ENCODE peak calls at places on chromosomes 16 and 17, in eight cellular contexts. J, T, R, U, B, M, G and K are unnamed samples. For H3K4me1, the result is how much of the 10 kb centered on the place peaks cover.

GRCh38 chr16:5874899-5875298 is 777.3 kb upstream of the EEF2KMT start:
- DNase-seq in R (no peak), J (no peak), B (no peak), T (no peak), G (no peak), U (no peak), M (no peak), K (no peak)

GRCh38 chr16:24318670-24319069 is 62.5 kb downstream of the CACNG3 start:
- DNase-seq in M (no peak), G (no peak), R (no peak), T (no peak), U (no peak), B (no peak), J (no peak), K (no peak)

GRCh38 chr17:78398390-78398789 is 19.9 kb downstream of the PGS1 start:
- DNase-seq in M (no peak), T (no peak), G (no peak), R (no peak), U (no peak), J (no peak), B (no peak), K (no peak)

GRCh38 chr17:44121997-44122824 is 1.2 kb downstream of the HDAC5 start:
- DNase-seq in G (no peak), B (no peak), R (no peak), J (no peak), M (no peak), T (no peak), U (no peak), K (no peak)

GRCh38 chr17:50090971-50091950 is 3.9 kb upstream of the PDK2 start:
- DNase-seq in R (no peak), U (no peak), M (no peak), T (no peak), B (no peak), J (no peak), G (no peak), K (no peak)

GRCh38 chr17:83133302-83134121 is 54.1 kb downstream of the METRNL start:
- DNase-seq in R (no peak), B (peak), J (no peak), G (no peak), T (no peak), U (no peak), M (no peak), K (no peak)

GRCh38 chr17:78895322-78895721 is 7.7 kb downstream of the CEP295NL start:
- DNase-seq in J (no peak), M (no peak), T (no peak), G (no peak), U (no peak), B (no peak), R (no peak), K (no peak)

GRCh38 chr16:30185683-30186421 is 2.5 kb downstream of the CORO1A start:
- DNase-seq in U (peak), B (peak), J (peak), G (no peak), R (no peak), M (no peak), T (no peak), K (no peak)

GRCh38 chr16:56193951-56194726 is 2.9 kb downstream of the GNAO1 start:
- DNase-seq in B (peak), R (peak), M (peak), T (no peak), J (peak), G (peak), U (peak), K (peak)

GRCh38 chr17:77735051-77735340 is 223.5 kb upstream of the TNRC6C start:
- DNase-seq in U (no peak), T (no peak), B (no peak), M (no peak), R (no peak), J (no peak), G (no peak), K (no peak)

GRCh38 chr17:57924677-57925076 is 30.5 kb downstream of the CUEDC1 start:
- DNase-seq in M (no peak), B (no peak), T (no peak), R (no peak), U (no peak), G (no peak), J (no peak), K (no peak)

GRCh38 chr16:23579371-23579770 is 16.7 kb downstream of the NDUFAB1 start:
- DNase-seq in R (no peak), B (no peak), G (no peak), U (no peak), M (no peak), T (no peak), J (no peak), K (no peak)

GRCh38 chr16:24497405-24497804 is 42.0 kb upstream of the RBBP6 start:
- DNase-seq in B (no peak), G (no peak), J (no peak), M (no peak), U (no peak), R (no peak), T (no peak), K (no peak)

GRCh38 chr17:19305761-19306159 is 56.8 kb downstream of the B9D1 start:
- DNase-seq in M (no peak), G (no peak), J (no peak), U (peak), T (no peak), B (no peak), R (no peak), K (no peak)

GRCh38 chr16:55081622-55082593 is 151.2 kb downstream of the IRX5 start:
- DNase-seq in R (no peak), U (no peak), G (no peak), T (no peak), J (no peak), M (no peak), B (no peak), K (no peak)

GRCh38 chr16:55036371-55036821 is 105.7 kb downstream of the IRX5 start:
- DNase-seq in G (no peak), J (no peak), M (no peak), R (no peak), U (no peak), B (no peak), T (no peak), K (no peak)

GRCh38 chr16:81432899-81433560 is 11.6 kb upstream of the CMIP start:
- DNase-seq in J (no peak), R (no peak), M (no peak), B (no peak), G (no peak), T (no peak), U (peak), K (no peak)

GRCh38 chr17:66662496-66662895 is 172.4 kb upstream of the CACNG5 start:
- DNase-seq in T (no peak), J (no peak), R (no peak), M (no peak), G (no peak), U (no peak), B (no peak), K (no peak)

GRCh38 chr17:31674717-31675349 is 184.2 kb downstream of the COPRS start:
- DNase-seq in T (no peak), U (no peak), B (no peak), J (no peak), M (no peak), R (peak), G (no peak), K (no peak)

GRCh38 chr16:82995927-82996441 is 369.2 kb downstream of the CDH13 start:
- DNase-seq in G (no peak), R (peak), U (no peak), T (no peak), M (no peak), B (no peak), J (no peak), K (no peak)

GRCh38 chr16:29820730-29821662 is 734 bp downstream of the MVP start:
- DNase-seq in J (peak), T (no peak), G (no peak), R (no peak), B (peak), M (peak), U (no peak), K (no peak)

GRCh38 chr17:79547586-79547985 is 63.3 kb downstream of the RBFOX3 start:
- DNase-seq in M (no peak), J (no peak), T (no peak), U (no peak), B (no peak), R (no peak), G (no peak), K (no peak)

GRCh38 chr16:51834131-51834530 is 683.1 kb upstream of the SALL1 start:
- DNase-seq in T (no peak), R (peak), M (no peak), G (no peak), B (no peak), U (no peak), J (no peak), K (no peak)

GRCh38 chr17:78672880-78673371 is 95.7 kb upstream of the DNAH17 start:
- DNase-seq in T (no peak), U (no peak), R (peak), J (no peak), G (no peak), M (no peak), B (no peak), K (no peak)

GRCh38 chr16:23552171-23552570 is 5.0 kb downstream of the EARS2 start:
- DNase-seq in M (no peak), U (no peak), R (no peak), G (no peak), B (no peak), T (no peak), J (no peak), K (no peak)

GRCh38 chr17:53472586-53472985 is 350.1 kb upstream of the KIF2B start:
- DNase-seq in J (no peak), T (no peak), U (no peak), G (no peak), B (no peak), R (peak), M (no peak), K (no peak)

GRCh38 chr16:62424206-62424605 is 388.0 kb upstream of the CDH8 start:
- DNase-seq in J (no peak), M (no peak), G (no peak), U (no peak), B (no peak), T (no peak), R (no peak), K (no peak)

DNA sequence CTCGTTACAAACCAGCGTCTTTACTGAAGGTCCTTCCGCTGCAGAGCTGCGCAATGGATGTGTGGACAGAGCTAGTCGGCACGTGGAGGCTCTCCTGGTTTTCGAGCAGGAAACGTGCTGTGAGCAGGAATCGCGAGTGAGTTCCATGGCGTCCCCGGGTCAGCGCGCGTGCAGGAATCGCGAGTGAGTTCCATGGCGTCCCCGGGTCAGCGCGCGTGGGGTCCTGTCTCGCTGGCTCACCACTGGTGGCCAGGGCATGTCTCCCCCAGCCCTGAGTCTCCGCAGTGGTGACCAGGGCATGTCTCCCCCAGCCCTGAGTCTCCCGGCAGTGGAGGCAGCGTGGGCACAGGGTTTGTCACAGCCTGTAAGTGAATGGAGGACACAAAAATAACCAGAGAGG is 62.7 kb downstream of the KLHDC4 start:
- DNase-seq in T (no peak), R (no peak), U (no peak), B (no peak), J (no peak), G (no peak), M (no peak), K (no peak)
- H3K4me1 ChIP-seq in T (under half), R (under half), U (half or more), B (under half), J (under half), G (under half), M (under half), K (under half)

GRCh38 chr16:22188595-22189442 is 17.3 kb upstream of the EEF2K start:
- DNase-seq in B (no peak), T (no peak), G (peak), M (peak), U (peak), J (peak), R (peak), K (peak)
- H3K4me3 ChIP-seq in B (no peak), T (no peak), G (no peak), M (no peak), U (peak), J (peak), R (no peak), K (peak)

GRCh38 chr16:53121043-53121442 is 66.3 kb downstream of the CHD9 start:
- DNase-seq in J (no peak), U (no peak), M (no peak), B (no peak), T (no peak), R (no peak), G (no peak), K (no peak)
- TF ChIP-seq CTCF in J (no peak), U (no peak), M (no peak), B (no peak), T (no peak), R (no peak), G (no peak), K (no peak)

GRCh38 chr17:80796430-80796861 is 195.2 kb upstream of the CHMP6 start:
- DNase-seq in R (peak), U (no peak), J (no peak), M (no peak), B (no peak), G (no peak), T (no peak), K (no peak)
- H3K4me1 ChIP-seq in R (under half), U (under half), J (under half), M (under half), B (under half), G (under half), T (under half), K (under half)

DNA sequence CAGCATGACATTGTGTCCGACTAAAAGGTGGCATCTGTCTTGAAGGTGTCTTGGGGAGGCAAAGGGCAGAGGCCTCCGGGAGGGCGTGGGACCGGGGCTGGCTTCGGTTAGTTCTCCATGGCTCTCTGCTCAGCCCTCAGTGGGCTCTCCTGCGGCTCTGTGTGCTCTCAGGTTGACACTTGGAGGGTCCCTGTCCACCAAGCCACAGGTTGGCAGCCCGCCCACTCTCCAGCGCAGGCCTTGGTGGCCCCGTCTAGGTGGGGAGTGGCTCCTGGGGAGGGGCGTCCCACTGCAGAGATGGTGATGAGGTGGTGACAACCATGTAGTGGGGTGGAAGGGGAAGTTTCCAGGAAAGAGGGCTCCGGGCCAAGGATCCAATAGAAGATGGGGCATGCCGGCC is 31.6 kb downstream of the ADGRG5 start:
- DNase-seq in U (no peak), R (no peak), J (no peak), M (no peak), G (no peak), T (no peak), B (no peak), K (no peak)
- H3K4me3 ChIP-seq in U (no peak), R (no peak), J (no peak), M (no peak), G (no peak), T (no peak), B (no peak), K (no peak)

GRCh38 chr17:47741793-47742145 is 8.7 kb downstream of the TBX21 start:
- DNase-seq in U (no peak), G (no peak), B (no peak), R (no peak), T (no peak), M (no peak), J (no peak), K (no peak)

GRCh38 chr17:47744168-47745036 is 11.4 kb downstream of the TBX21 start:
- DNase-seq in U (no peak), G (no peak), B (no peak), R (no peak), J (no peak), T (no peak), M (no peak), K (no peak)

GRCh38 chr17:47745037-47745380 is 12.0 kb downstream of the TBX21 start:
- DNase-seq in T (no peak), R (no peak), J (no peak), U (no peak), G (no peak), M (no peak), B (no peak), K (no peak)

GRCh38 chr17:47741109-47741792 is 8.2 kb downstream of the TBX21 start:
- DNase-seq in B (no peak), M (no peak), R (no peak), G (no peak), J (no peak), U (no peak), T (no peak), K (no peak)

DNA sequence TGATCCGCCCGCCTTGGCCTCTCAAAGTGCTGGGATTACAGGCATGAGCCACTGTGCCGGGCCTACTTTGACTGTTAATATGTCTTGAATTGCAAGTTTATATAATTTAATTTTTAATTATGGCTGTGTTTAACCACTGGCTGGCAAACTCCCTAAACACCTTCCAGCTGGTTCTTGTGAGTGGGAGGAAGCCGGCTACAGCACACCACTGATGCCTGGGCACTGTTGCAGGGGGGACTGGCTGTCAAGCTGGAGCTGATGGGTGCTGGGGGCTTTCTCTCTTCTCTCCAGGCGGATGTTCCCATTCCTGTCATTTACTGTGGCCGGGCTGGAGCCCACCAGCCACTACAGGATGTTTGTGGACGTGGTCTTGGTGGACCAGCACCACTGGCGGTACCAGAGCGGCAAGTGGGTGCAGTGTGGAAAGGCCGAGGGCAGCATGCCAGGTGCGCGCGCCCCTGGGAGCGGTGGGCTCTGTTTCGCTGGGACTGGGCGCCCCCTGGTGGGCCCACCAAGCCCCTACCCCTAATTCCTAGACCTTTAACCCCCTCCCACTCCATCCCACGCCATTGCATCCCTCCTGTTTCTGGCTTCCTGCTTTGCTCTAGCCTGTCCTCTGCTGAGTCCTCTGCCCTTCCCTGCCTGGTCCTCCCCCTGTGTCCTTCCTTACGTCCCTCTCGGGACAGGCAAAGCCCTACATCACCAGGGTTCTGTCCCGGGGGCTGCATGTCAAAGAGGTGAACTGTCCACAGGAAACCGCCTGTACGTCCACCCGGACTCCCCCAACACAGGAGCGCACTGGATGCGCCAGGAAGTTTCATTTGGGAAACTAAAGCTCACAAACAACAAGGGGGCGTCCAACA is 9.5 kb downstream of the TBX21 start:
- DNase-seq in T (no peak), M (no peak), B (no peak), U (peak), G (no peak), R (no peak), J (peak), K (peak)
- TF ChIP-seq CTCF in T (no peak), M (peak), B (no peak), U (peak), G (no peak), R (no peak), J (peak), K (peak)

GRCh38 chr17:40450175-40450574 is 6.9 kb downstream of the IGFBP4 start:
- DNase-seq in R (peak), B (no peak), U (peak), T (no peak), J (no peak), G (no peak), M (peak), K (peak)

GRCh38 chr17:40453881-40454630 is 10.8 kb downstream of the IGFBP4 start:
- DNase-seq in R (peak), B (no peak), M (no peak), J (no peak), T (no peak), U (no peak), G (no peak), K (no peak)

GRCh38 chr17:40452074-40452787 is 9.0 kb downstream of the IGFBP4 start:
- DNase-seq in T (no peak), M (no peak), J (no peak), B (no peak), G (no peak), R (peak), U (no peak), K (peak)

GRCh38 chr17:40451420-40451819 is 8.2 kb downstream of the IGFBP4 start:
- DNase-seq in U (no peak), T (peak), R (peak), J (no peak), G (peak), M (no peak), B (no peak), K (peak)

DNA sequence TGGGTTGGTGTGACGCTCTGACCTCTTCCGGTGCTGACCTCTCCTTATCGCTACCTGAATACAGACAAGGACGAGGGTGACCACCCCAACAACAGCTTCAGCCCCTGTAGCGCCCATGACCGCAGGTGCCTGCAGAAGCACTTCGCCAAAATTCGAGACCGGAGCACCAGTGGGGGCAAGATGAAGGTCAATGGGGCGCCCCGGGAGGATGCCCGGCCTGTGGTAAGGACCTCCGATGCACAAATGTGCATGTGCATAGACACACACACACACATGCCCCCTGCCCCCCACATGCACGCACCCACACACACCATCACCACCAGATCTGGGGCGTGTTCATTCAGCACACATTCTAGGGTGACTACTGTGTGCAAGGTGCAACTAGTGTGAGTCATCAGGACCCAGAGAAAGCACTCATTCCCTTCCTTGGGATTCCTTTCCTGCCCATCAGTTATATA is 9.7 kb downstream of the IGFBP4 start:
- DNase-seq in G (no peak), U (no peak), R (peak), J (no peak), B (no peak), M (no peak), T (no peak), K (no peak)
- H3K4me1 ChIP-seq in G (half or more), U (under half), R (half or more), J (under half), B (under half), M (half or more), T (under half), K (under half)

DNA sequence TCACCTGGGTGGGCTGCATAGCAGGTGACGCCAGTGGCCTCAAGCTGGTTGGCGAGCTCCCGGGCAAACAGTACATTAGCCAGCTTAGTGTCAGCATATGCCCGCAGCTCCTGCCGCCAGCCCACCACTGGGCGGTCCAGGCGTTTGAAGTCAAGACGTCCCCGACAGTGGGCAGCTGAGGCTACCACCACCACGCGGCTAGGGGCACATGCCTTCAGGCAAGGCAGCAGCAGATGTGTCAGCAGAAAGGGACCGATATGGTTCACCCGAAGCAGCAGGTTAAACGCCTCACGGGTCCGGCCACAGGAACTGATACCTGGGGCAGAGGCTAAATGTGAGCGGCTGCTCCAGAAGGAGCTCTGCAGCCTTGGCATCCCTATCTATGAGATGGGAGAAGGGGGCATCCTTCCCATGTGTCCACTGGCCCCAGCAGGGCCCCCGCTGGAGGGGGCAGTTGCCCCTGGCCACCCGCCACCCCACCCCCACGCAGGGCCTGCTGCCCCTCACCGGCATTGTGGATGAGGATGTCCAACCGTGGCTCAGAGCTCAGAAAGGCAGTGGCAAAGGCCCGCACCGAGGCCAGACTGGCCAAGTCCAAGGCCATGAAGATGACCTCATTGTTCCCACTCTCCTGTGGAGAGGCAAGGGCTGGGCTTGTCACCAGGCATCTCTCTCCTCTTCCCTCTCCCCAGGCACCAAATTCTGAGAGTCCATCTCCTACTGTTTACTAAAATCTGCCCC is 1.7 kb downstream of the DHRS13 start:
- DNase-seq in T (no peak), B (peak), G (no peak), R (no peak), U (peak), J (no peak), M (no peak), K (no peak)
- H3K4me3 ChIP-seq in T (no peak), B (peak), G (no peak), R (no peak), U (peak), J (no peak), M (no peak), K (no peak)